ENCODE peak calls at places on chromosomes 13 and 19, in seven cellular contexts. U, P, V, T, D, A and R are unnamed samples.
A peak's percentile ranks its signal among the peaks of the same experiment; 100 is the strongest.

GRCh38 chr19:35248310-35249145 is at the start of gene LSR:
- DNase-seq in V (no peak), U (no peak), D (peak; percentile 96), A (peak; percentile 92), P (peak; percentile 69), T (no peak), R (no peak)

GRCh38 chr13:50969691-50970090 is 60.1 kb downstream of the RNASEH2B start:
- DNase-seq in A (peak; percentile 14), U (peak; percentile 6), D (no peak), T (no peak), V (peak; percentile 19), P (no peak), R (no peak)

GRCh38 chr19:36488816-36489138 is 584 bp downstream of the ZNF566 start:
- DNase-seq in P (no peak), U (no peak), T (no peak), D (peak; percentile 17), V (peak; percentile 3), A (no peak), R (no peak)

GRCh38 chr13:81302125-81302524 is 961.2 kb upstream of the SPRY2 start:
- DNase-seq in U (no peak), A (no peak), P (no peak), T (no peak), D (no peak), V (no peak), R (no peak)

GRCh38 chr19:6711605-6712004 is 8.8 kb downstream of the C3 start:
- DNase-seq in P (no peak), V (no peak), T (no peak), U (no peak), A (no peak), D (no peak), R (no peak)

GRCh38 chr19:14059093-14059480 is 2.8 kb downstream of the PALM3 start:
- DNase-seq in U (no peak), T (no peak), V (no peak), A (no peak), P (no peak), D (no peak), R (peak; percentile 36)

GRCh38 chr19:37505958-37506386 is 767 bp upstream of the ZNF793 start:
- DNase-seq in P (no peak), U (no peak), A (no peak), D (no peak), V (no peak), T (no peak), R (no peak)

GRCh38 chr19:1860133-1860775 is 3.1 kb downstream of the KLF16 start:
- DNase-seq in P (no peak), V (peak; percentile 90), A (peak; percentile 64), D (peak; percentile 72), T (no peak), U (peak; percentile 85), R (no peak)

GRCh38 chr13:20995245-20995829 is 66.0 kb downstream of the LATS2 start:
- DNase-seq in P (no peak), D (no peak), A (peak; percentile 24), V (no peak), T (no peak), U (no peak), R (no peak)

GRCh38 chr13:109665781-109666249 is 120.6 kb downstream of the IRS2 start:
- DNase-seq in P (no peak), U (no peak), A (peak; percentile 26), D (no peak), T (no peak), V (no peak), R (no peak)

GRCh38 chr13:80379245-80379644 is 38.3 kb upstream of the SPRY2 start:
- DNase-seq in P (no peak), A (peak; percentile 84), D (no peak), U (peak; percentile 70), V (peak; percentile 52), T (no peak), R (no peak)

GRCh38 chr19:42255766-42256750 is 1.1 kb upstream of the ERF start:
- DNase-seq in A (peak; percentile 60), V (peak; percentile 68), U (peak; percentile 78), P (no peak), T (no peak), D (peak; percentile 46), R (peak; percentile 49)

GRCh38 chr19:38507551-38508127 is 74.1 kb downstream of the RYR1 start:
- DNase-seq in T (no peak), D (no peak), P (no peak), A (no peak), U (no peak), V (no peak), R (no peak)

GRCh38 chr19:16106121-16106520 is 5.6 kb upstream of the RAB8A start:
- DNase-seq in T (no peak), V (no peak), A (no peak), U (no peak), P (no peak), D (no peak), R (no peak)

GRCh38 chr13:51910508-51910907 is 48.7 kb downstream of the CCDC70 start:
- DNase-seq in D (no peak), V (no peak), P (no peak), T (no peak), A (no peak), U (no peak), R (no peak)

GRCh38 chr19:45130888-45131615 is 29.7 kb downstream of the NKPD1 start:
- DNase-seq in U (no peak), T (no peak), P (no peak), D (no peak), A (peak; percentile 48), V (no peak), R (no peak)

GRCh38 chr13:30256713-30257432 is 50.5 kb downstream of the KATNAL1 start:
- DNase-seq in D (no peak), U (peak; percentile 25), V (peak; percentile 29), T (no peak), A (peak; percentile 5), P (no peak), R (no peak)

GRCh38 chr19:30122431-30122830 is 180.4 kb downstream of the URI1 start:
- DNase-seq in A (no peak), U (no peak), T (no peak), D (no peak), P (no peak), V (no peak), R (no peak)

GRCh38 chr13:112619730-112620639 is 32.0 kb upstream of the TUBGCP3 start:
- DNase-seq in A (no peak), V (peak; percentile 20), U (peak; percentile 24), T (no peak), P (no peak), D (no peak), R (peak; percentile 49)

GRCh38 chr19:51194527-51195315 is 30.2 kb upstream of the CD33 start:
- DNase-seq in A (no peak), D (no peak), V (no peak), P (no peak), T (no peak), U (no peak), R (no peak)

DNA sequence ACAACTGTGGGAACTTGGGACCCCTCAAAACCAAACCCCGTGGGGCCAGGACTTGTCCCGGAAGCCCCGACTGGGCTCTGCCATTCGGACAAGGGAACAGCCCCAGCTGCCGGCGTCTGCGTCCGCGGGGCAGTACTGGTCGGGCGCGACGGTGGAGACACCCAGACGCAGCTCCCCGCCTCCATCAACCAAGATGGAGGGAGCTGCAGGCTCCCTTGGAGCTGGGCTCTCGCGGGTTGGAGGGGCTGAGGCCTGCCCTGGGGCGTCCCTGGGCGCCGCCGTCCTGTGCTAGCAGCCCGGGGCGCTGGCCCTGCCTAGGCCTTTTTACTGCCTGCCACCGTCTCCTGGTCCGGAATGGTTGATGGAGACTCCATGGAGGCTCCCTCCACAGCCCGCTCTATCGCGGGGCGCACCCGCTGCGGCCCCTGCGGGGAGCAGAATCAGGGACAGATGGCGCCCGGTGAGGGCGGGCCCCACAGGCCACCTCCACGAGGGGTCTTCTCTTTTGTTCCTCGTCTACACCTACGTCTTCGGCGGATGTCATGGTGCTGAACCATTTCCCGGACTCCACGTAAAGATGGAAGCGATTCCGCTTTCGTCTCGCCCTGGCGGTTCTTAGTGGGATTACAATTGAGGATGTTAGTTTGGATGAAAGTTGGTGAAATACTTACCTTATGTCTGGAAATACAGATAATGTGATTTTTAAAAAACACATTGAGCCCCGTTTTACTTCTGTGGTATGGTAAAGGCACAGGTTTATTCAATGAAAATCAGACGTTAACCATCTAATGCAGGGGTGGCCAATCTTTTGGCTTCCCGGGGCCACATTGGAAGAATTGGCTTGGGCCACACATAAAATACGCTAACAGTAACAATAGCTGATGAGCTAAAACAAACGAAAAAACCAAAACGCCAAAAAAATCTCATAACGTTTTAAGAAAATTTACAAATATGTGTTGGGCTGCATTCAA is 1.2 kb upstream of the ZMYM5 start:
- DNase-seq in P (peak; percentile 47), U (peak; percentile 80), V (peak; percentile 80), A (peak; percentile 70), T (no peak), D (peak; percentile 68), R (peak; percentile 72)
- TF ChIP-seq CTCF in P (peak; percentile 67), U (peak; percentile 63), V (peak; percentile 64), A (no peak), T (peak; percentile 62), D (peak; percentile 65), R (peak; percentile 75)

GRCh38 chr13:44676534-44676933 is 100.4 kb upstream of the TSC22D1 start:
- DNase-seq in V (peak; percentile 29), P (no peak), T (no peak), D (no peak), U (no peak), A (no peak), R (no peak)

GRCh38 chr13:44680746-44681355 is 104.7 kb upstream of the TSC22D1 start:
- DNase-seq in P (no peak), D (no peak), V (no peak), A (no peak), T (no peak), U (no peak), R (no peak)

GRCh38 chr13:44679602-44680001 is 103.5 kb upstream of the TSC22D1 start:
- DNase-seq in T (no peak), U (no peak), P (no peak), V (no peak), D (no peak), A (no peak), R (no peak)
- TF ChIP-seq CTCF in T (no peak), U (no peak), P (no peak), V (no peak), D (no peak), A (no peak), R (no peak)

GRCh38 chr19:8835446-8835845 is 3.3 kb downstream of the MBD3L1 start:
- DNase-seq in T (no peak), P (no peak), V (no peak), A (no peak), D (no peak), U (no peak), R (no peak)

GRCh38 chr19:8835877-8836276 is 3.7 kb downstream of the MBD3L1 start:
- DNase-seq in U (no peak), T (no peak), A (no peak), V (no peak), D (no peak), P (no peak), R (no peak)

DNA sequence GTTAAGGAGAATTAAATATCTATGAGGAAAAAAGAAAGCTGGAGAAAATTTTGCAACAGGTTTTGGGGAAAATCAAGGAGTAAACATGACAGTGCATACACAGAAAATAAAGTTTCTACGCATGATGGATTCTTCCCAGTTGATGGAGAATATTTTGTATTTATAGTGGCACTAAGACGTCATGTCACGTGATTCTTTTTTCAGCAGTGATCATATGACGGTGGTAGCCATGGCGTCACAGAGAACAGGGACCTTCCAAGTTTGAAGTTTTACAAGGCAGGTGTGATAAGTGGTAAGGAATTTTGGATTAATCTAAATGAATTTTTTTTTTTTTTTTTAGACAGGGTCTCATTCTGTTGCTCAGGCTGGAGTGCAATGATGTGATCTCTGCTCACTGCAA is 8.5 kb downstream of the MBD3L1 start:
- DNase-seq in T (no peak), P (no peak), A (no peak), U (no peak), V (no peak), D (no peak), R (no peak)
- TF ChIP-seq CTCF in T (no peak), P (no peak), A (no peak), U (no peak), V (no peak), D (no peak), R (no peak)

GRCh38 chr13:43185206-43185605 is 161.8 kb downstream of the DNAJC15 start:
- DNase-seq in T (no peak), A (no peak), V (no peak), U (no peak), P (no peak), D (no peak), R (no peak)
- TF ChIP-seq CTCF in T (no peak), A (no peak), V (no peak), U (no peak), P (no peak), D (no peak), R (no peak)